ENCODE peak calls at places on chromosomes 3 and 15, in eight cellular contexts. Z is natural killer cell, L is heart left ventricle, U is mucosa of descending colon, C is GM12864, I is GM20000, T is HFFc6, R is DND-41. F is an unnamed sample.

GRCh38 chr3:168870892-168871291 is 775.2 kb upstream of the GOLIM4 start:
- DNase-seq in Z (no peak), L (no peak), U (no peak), C (no peak), I (no peak), T (no peak), R (no peak), F (no peak)

GRCh38 chr15:95511680-95512079 is 818.8 kb upstream of the NR2F2 start:
- DNase-seq in Z (no peak), L (no peak), U (no peak), C (no peak), I (no peak), T (peak), R (no peak), F (no peak)

GRCh38 chr15:41011055-41011815 is 58.0 kb downstream of the CHAC1 start:
- DNase-seq in Z (no peak), L (no peak), U (no peak), C (no peak), I (no peak), T (no peak), R (no peak), F (no peak)

GRCh38 chr3:31010491-31010890 is 116.0 kb upstream of the GADL1 start:
- DNase-seq in Z (no peak), L (no peak), U (no peak), C (no peak), I (no peak), T (peak), R (no peak), F (no peak)

GRCh38 chr3:52062499-52062898 is 6.1 kb upstream of the DUSP7 start:
- DNase-seq in Z (no peak), L (no peak), U (no peak), C (peak), I (peak), T (peak), R (no peak), F (no peak)

GRCh38 chr15:23629234-23629805 is 18.3 kb downstream of the MAGEL2 start:
- DNase-seq in Z (no peak), L (no peak), U (no peak), C (no peak), I (no peak), T (no peak), R (no peak), F (no peak)

GRCh38 chr15:29724026-29724425 is 98.2 kb downstream of the TJP1 start:
- DNase-seq in Z (no peak), L (no peak), U (no peak), C (no peak), I (no peak), T (no peak), R (no peak), F (no peak)

GRCh38 chr15:82999426-82999825 is 12.0 kb downstream of the C15orf40 start:
- DNase-seq in Z (no peak), L (no peak), U (no peak), C (no peak), I (no peak), T (peak), R (no peak), F (no peak)

GRCh38 chr3:111852540-111852939 is 6.5 kb upstream of the PHLDB2 start:
- DNase-seq in Z (no peak), L (no peak), U (no peak), C (no peak), I (no peak), T (no peak), R (no peak), F (no peak)

GRCh38 chr15:71753346-71753745 is 57.0 kb upstream of the NR2E3 start:
- DNase-seq in Z (no peak), L (no peak), U (no peak), C (no peak), I (no peak), T (peak), R (no peak), F (no peak)

GRCh38 chr3:112115161-112115739 is 17.8 kb downstream of the GCSAM start:
- DNase-seq in Z (no peak), L (no peak), U (no peak), C (peak), I (no peak), T (no peak), R (no peak), F (peak)

GRCh38 chr3:49803464-49804140 is 541 bp downstream of the INKA1 start:
- DNase-seq in Z (no peak), L (peak), U (peak), C (no peak), I (peak), T (peak), R (peak), F (peak)

GRCh38 chr3:82163907-82164520 is 402.6 kb upstream of the GBE1 start:
- DNase-seq in Z (no peak), L (no peak), U (no peak), C (peak), I (no peak), T (peak), R (no peak), F (no peak)

GRCh38 chr3:125077864-125078263 is 22.1 kb upstream of the HEG1 start:
- DNase-seq in Z (no peak), L (no peak), U (no peak), C (peak), I (no peak), T (no peak), R (no peak), F (no peak)

GRCh38 chr3:143182861-143183667 is 63.5 kb downstream of the CHST2 start:
- DNase-seq in Z (no peak), L (no peak), U (no peak), C (no peak), I (no peak), T (no peak), R (no peak), F (no peak)

GRCh38 chr3:188734395-188734794 is 437.4 kb upstream of the TPRG1 start:
- DNase-seq in Z (no peak), L (no peak), U (no peak), C (no peak), I (no peak), T (no peak), R (no peak), F (no peak)

GRCh38 chr3:71201939-71202338 is 381.6 kb downstream of the FOXP1 start:
- DNase-seq in Z (no peak), L (peak), U (no peak), C (no peak), I (no peak), T (peak), R (no peak), F (no peak)

GRCh38 chr3:133930341-133930933 is 34.8 kb upstream of the RAB6B start:
- DNase-seq in Z (no peak), L (no peak), U (no peak), C (no peak), I (peak), T (peak), R (peak), F (no peak)

GRCh38 chr3:152853196-152853595 is 18.3 kb downstream of the P2RY1 start:
- DNase-seq in Z (no peak), L (no peak), U (no peak), C (no peak), I (no peak), T (no peak), R (no peak), F (no peak)

GRCh38 chr15:49060710-49061483 is 14.7 kb upstream of the SECISBP2L start:
- DNase-seq in Z (no peak), L (no peak), U (no peak), C (no peak), I (no peak), T (peak), R (no peak), F (no peak)
- TF ChIP-seq CTCF in Z (no peak), L (no peak), U (no peak), C (no peak), I (no peak), T (peak), R (no peak), F (no peak)

GRCh38 chr3:23254287-23254686 is 51.2 kb downstream of the UBE2E2 start:
- DNase-seq in Z (no peak), L (no peak), U (no peak), C (no peak), I (no peak), T (no peak), R (no peak), F (no peak)

GRCh38 chr3:23258110-23258509 is 55.0 kb downstream of the UBE2E2 start:
- DNase-seq in Z (no peak), L (no peak), U (no peak), C (no peak), I (no peak), T (no peak), R (no peak), F (no peak)

GRCh38 chr3:23253214-23253613 is 50.1 kb downstream of the UBE2E2 start:
- DNase-seq in Z (no peak), L (no peak), U (no peak), C (peak), I (no peak), T (no peak), R (no peak), F (no peak)

GRCh38 chr3:23256741-23257435 is 53.8 kb downstream of the UBE2E2 start:
- DNase-seq in Z (no peak), L (no peak), U (no peak), C (no peak), I (no peak), T (no peak), R (no peak), F (no peak)

GRCh38 chr3:23254875-23255274 is 51.7 kb downstream of the UBE2E2 start:
- DNase-seq in Z (no peak), L (no peak), U (no peak), C (no peak), I (no peak), T (no peak), R (no peak), F (no peak)
- TF ChIP-seq CTCF in Z (no peak), L (no peak), U (no peak), C (no peak), I (no peak), T (no peak), R (no peak), F (no peak)

GRCh38 chr3:119380697-119381096 is 82.7 kb downstream of the TMEM39A start:
- DNase-seq in Z (no peak), L (no peak), U (no peak), C (no peak), I (no peak), T (no peak), R (no peak), F (no peak)
- TF ChIP-seq CTCF in Z (no peak), L (no peak), U (no peak), C (peak), I (no peak), T (peak), R (no peak), F (peak)

GRCh38 chr3:113696658-113697191 is 283 bp upstream of the USF3 start:
- DNase-seq in Z (peak), L (peak), U (peak), C (peak), I (peak), T (peak), R (peak), F (peak)
- TF ChIP-seq CTCF in Z (no peak), L (no peak), U (peak), C (no peak), I (no peak), T (peak), R (peak), F (no peak)

GRCh38 chr3:12138044-12138443 is 20.7 kb downstream of the TIMP4 start:
- DNase-seq in Z (no peak), L (no peak), U (peak), C (no peak), I (no peak), T (peak), R (peak), F (no peak)
- TF ChIP-seq CTCF in Z (no peak), L (no peak), U (no peak), C (peak), I (peak), T (peak), R (peak), F (peak)

GRCh38 chr3:102745881-102746280 is 311.1 kb downstream of the ZPLD1 start:
- DNase-seq in Z (no peak), L (no peak), U (no peak), C (no peak), I (no peak), T (no peak), R (no peak), F (no peak)
- TF ChIP-seq CTCF in Z (no peak), L (no peak), U (no peak), C (no peak), I (no peak), T (no peak), R (no peak), F (no peak)

DNA sequence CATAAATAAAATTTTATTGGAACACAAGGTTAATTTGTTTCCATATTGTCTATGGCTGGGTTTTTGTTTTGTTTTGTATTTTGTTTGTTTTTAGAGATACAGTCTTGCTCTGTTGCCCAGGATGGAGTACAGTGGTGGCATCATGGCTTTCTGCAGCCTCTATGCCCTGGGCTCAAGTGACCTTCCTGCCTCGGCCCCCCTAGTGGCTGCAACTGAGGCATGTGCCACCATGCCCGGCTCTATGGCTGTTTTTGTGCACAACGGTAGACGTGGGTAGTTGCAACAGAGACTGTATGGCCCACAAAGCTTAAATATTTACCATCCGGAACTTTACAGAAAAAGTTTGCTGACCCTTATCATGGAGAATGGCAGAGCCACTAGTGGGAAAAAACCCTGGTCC is 46.8 kb upstream of the C3orf70 start:
- DNase-seq in Z (no peak), L (no peak), U (no peak), C (no peak), I (no peak), T (no peak), R (no peak), F (no peak)
- TF ChIP-seq CTCF in Z (no peak), L (no peak), U (no peak), C (peak), I (no peak), T (peak), R (no peak), F (peak)

GRCh38 chr15:85073556-85074194 is 92.0 kb downstream of the PDE8A start:
- DNase-seq in Z (no peak), L (no peak), U (no peak), C (no peak), I (peak), T (peak), R (no peak), F (no peak)
- TF ChIP-seq CTCF in Z (no peak), L (no peak), U (no peak), C (no peak), I (no peak), T (no peak), R (no peak), F (no peak)